ENCODE peak calls at places on chromosomes 12 and 14, in nine cellular contexts. N is psoas muscle, P is uterus, C is cardiac muscle cell, U is OCI-LY7, D is IMR-90, Z is upper lobe of left lung, I is tibial nerve, S is DND-41. O is an unnamed sample. For H3K4me1, H3K36me3 and H3K9me3, the result is how much of the 10 kb centered on the place peaks cover.

GRCh38 chr14:38549549-38549948 is 293.7 kb upstream of the CLEC14A start:
- DNase-seq in N (no peak), P (no peak), C (no peak), U (no peak), D (no peak), Z (no peak), I (no peak), S (no peak), O (no peak)

GRCh38 chr12:133202493-133203343 is 21.4 kb downstream of the ZNF268 start:
- DNase-seq in N (no peak), P (no peak), C (no peak), U (peak), D (no peak), Z (no peak), I (no peak), S (no peak), O (no peak)

GRCh38 chr12:38771871-38772270 is 133.5 kb downstream of the CPNE8 start:
- DNase-seq in N (no peak), P (no peak), C (peak), U (no peak), D (no peak), Z (no peak), I (no peak), S (peak), O (peak)

GRCh38 chr14:92668266-92668973 is 80.0 kb downstream of the LGMN start:
- DNase-seq in N (no peak), P (no peak), C (no peak), U (no peak), D (no peak), Z (no peak), I (no peak), S (no peak), O (no peak)

GRCh38 chr12:63068857-63069442 is 82.1 kb downstream of the AVPR1A start:
- DNase-seq in N (no peak), P (peak), C (peak), U (peak), D (peak), Z (no peak), I (no peak), S (peak), O (no peak)

GRCh38 chr14:49982082-49982481 is 89.2 kb downstream of the ARF6 start:
- DNase-seq in N (no peak), P (no peak), C (peak), U (no peak), D (peak), Z (no peak), I (no peak), S (no peak), O (no peak)

GRCh38 chr12:88388566-88389269 is 191.6 kb downstream of the KITLG start:
- DNase-seq in N (no peak), P (no peak), C (peak), U (no peak), D (peak), Z (no peak), I (no peak), S (no peak), O (no peak)

GRCh38 chr14:103890836-103891666 is 37.2 kb upstream of the TDRD9 start:
- DNase-seq in N (no peak), P (no peak), C (no peak), U (no peak), D (no peak), Z (no peak), I (no peak), S (no peak), O (no peak)

GRCh38 chr12:24890048-24890447 is 58.9 kb downstream of the BCAT1 start:
- DNase-seq in N (no peak), P (no peak), C (no peak), U (no peak), D (no peak), Z (no peak), I (no peak), S (no peak), O (no peak)

GRCh38 chr12:115132145-115132544 is 448.2 kb upstream of the TBX3 start:
- DNase-seq in N (no peak), P (no peak), C (peak), U (no peak), D (no peak), Z (no peak), I (no peak), S (no peak), O (no peak)

GRCh38 chr14:92637228-92637627 is 111.2 kb downstream of the LGMN start:
- DNase-seq in N (no peak), P (no peak), C (peak), U (no peak), D (peak), Z (no peak), I (no peak), S (no peak), O (no peak)

GRCh38 chr14:100096656-100097055 is 31.4 kb downstream of the EVL start:
- DNase-seq in N (no peak), P (no peak), C (peak), U (no peak), D (peak), Z (no peak), I (no peak), S (no peak), O (no peak)

GRCh38 chr12:129772463-129773169 is 131.2 kb downstream of the TMEM132D start:
- DNase-seq in N (no peak), P (no peak), C (no peak), U (no peak), D (no peak), Z (no peak), I (no peak), S (no peak), O (no peak)

GRCh38 chr12:6276936-6277615 is 33.4 kb upstream of the PLEKHG6 start:
- DNase-seq in N (no peak), P (no peak), C (no peak), U (no peak), D (no peak), Z (no peak), I (no peak), S (no peak), O (no peak)

GRCh38 chr12:6167327-6168280 is 32.6 kb upstream of the CD9 start:
- DNase-seq in N (peak), P (peak), C (peak), U (no peak), D (peak), Z (peak), I (no peak), S (no peak), O (peak)

GRCh38 chr14:100105357-100106169 is 40.3 kb downstream of the EVL start:
- DNase-seq in N (no peak), P (no peak), C (no peak), U (no peak), D (no peak), Z (peak), I (no peak), S (no peak), O (no peak)

GRCh38 chr12:112833272-112833671 is 41.7 kb downstream of the RPH3A start:
- DNase-seq in N (no peak), P (no peak), C (no peak), U (no peak), D (no peak), Z (no peak), I (no peak), S (no peak), O (no peak)

GRCh38 chr14:96001866-96002510 is 37.2 kb upstream of the C14orf132 start:
- DNase-seq in N (no peak), P (no peak), C (no peak), U (no peak), D (peak), Z (no peak), I (no peak), S (no peak), O (no peak)

GRCh38 chr12:67271976-67272375 is 2.8 kb downstream of the CAND1 start:
- DNase-seq in N (no peak), P (no peak), C (no peak), U (no peak), D (peak), Z (no peak), I (no peak), S (no peak), O (no peak)
- H3K4me1 ChIP-seq in N (half or more), P (under half), C (under half), U (under half), D (under half), Z (under half), I (under half), S (under half), O (half or more)

GRCh38 chr12:120101182-120101581 is 15.4 kb downstream of the RAB35 start:
- DNase-seq in N (no peak), P (no peak), C (no peak), U (no peak), D (no peak), Z (no peak), I (no peak), S (no peak), O (no peak)
- H3K36me3 ChIP-seq in N (under half), P (under half), C (under half), U (half or more), D (half or more), Z (half or more), I (under half), S (half or more), O (half or more)

GRCh38 chr14:29064305-29064704 is 297.7 kb downstream of the FOXG1 start:
- DNase-seq in N (no peak), P (no peak), C (no peak), U (no peak), D (no peak), Z (no peak), I (no peak), S (no peak), O (no peak)
- H3K9me3 ChIP-seq in N (under half), P (under half), C (under half), U (under half), D (under half), Z (under half), I (under half), S (under half), O (under half)

GRCh38 chr12:2075558-2076195 is 22.9 kb downstream of the CACNA1C start:
- DNase-seq in N (no peak), P (no peak), C (no peak), U (no peak), D (no peak), Z (no peak), I (no peak), S (no peak), O (no peak)

GRCh38 chr12:2074792-2075191 is 22.0 kb downstream of the CACNA1C start:
- DNase-seq in N (no peak), P (no peak), C (no peak), U (no peak), D (no peak), Z (no peak), I (no peak), S (no peak), O (no peak)

GRCh38 chr12:2076728-2077127 is 23.9 kb downstream of the CACNA1C start:
- DNase-seq in N (no peak), P (no peak), C (no peak), U (no peak), D (no peak), Z (no peak), I (no peak), S (no peak), O (no peak)

GRCh38 chr12:2080604-2081003 is 27.8 kb downstream of the CACNA1C start:
- DNase-seq in N (no peak), P (no peak), C (no peak), U (no peak), D (no peak), Z (no peak), I (no peak), S (no peak), O (no peak)

DNA sequence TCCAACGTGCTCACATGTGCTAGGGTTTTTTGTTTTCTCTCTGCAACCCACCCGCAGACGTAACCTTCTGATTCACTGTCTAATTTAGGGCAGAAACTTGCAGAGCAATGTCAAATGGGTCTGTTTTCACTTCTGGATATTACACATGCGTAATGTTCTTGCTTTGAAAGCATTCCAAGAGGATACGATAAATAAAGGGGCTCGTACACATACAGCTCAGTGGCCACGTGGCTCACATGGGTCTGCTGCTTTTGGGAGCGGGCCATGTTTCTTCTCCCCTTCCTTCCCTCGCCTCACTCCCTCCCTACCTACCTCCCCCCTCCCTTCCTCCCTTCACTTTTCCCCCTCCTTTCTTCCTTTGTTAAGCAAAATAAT is 23.4 kb downstream of the CACNA1C start:
- DNase-seq in N (no peak), P (peak), C (peak), U (no peak), D (peak), Z (no peak), I (no peak), S (no peak), O (no peak)
- H3K4me1 ChIP-seq in N (under half), P (under half), C (under half), U (under half), D (under half), Z (under half), I (under half), S (under half), O (under half)

GRCh38 chr12:48070033-48070432 is 35.8 kb downstream of the SENP1 start:
- DNase-seq in N (no peak), P (no peak), C (no peak), U (no peak), D (no peak), Z (no peak), I (no peak), S (no peak), O (no peak)

GRCh38 chr12:48074266-48074665 is 31.6 kb downstream of the SENP1 start:
- DNase-seq in N (no peak), P (no peak), C (no peak), U (no peak), D (no peak), Z (no peak), I (no peak), S (no peak), O (no peak)

GRCh38 chr12:48070731-48071130 is 35.1 kb downstream of the SENP1 start:
- DNase-seq in N (no peak), P (no peak), C (no peak), U (no peak), D (no peak), Z (no peak), I (no peak), S (no peak), O (no peak)

GRCh38 chr12:48072266-48072665 is 33.6 kb downstream of the SENP1 start:
- DNase-seq in N (no peak), P (no peak), C (no peak), U (no peak), D (no peak), Z (no peak), I (no peak), S (no peak), O (no peak)

DNA sequence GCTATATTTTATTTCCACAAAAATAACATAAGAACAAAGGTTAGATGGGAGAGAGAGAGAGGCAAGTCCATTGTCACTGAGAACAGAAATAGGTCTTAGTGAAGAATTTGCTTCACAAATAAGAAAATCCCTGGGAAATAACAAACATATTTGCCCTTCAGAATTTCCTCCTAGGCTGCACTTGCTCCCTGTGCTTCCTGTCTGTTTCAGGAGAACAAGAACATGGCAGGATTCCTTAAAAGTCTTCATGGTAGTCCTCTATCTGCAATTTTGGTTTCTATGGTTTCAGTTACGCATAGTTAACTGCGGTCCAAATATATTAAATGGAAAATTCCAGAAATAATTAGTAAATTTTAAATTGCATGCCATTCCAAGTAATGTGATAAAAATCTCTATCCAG is 34.1 kb downstream of the SENP1 start:
- DNase-seq in N (no peak), P (no peak), C (no peak), U (no peak), D (no peak), Z (no peak), I (no peak), S (no peak), O (no peak)
- H3K36me3 ChIP-seq in N (under half), P (under half), C (under half), U (half or more), D (under half), Z (under half), I (under half), S (half or more), O (half or more)

GRCh38 chr14:52266782-52267181 is 716 bp upstream of the PTGDR start:
- DNase-seq in N (no peak), P (no peak), C (peak), U (no peak), D (no peak), Z (no peak), I (no peak), S (no peak), O (no peak)

GRCh38 chr14:52269100-52269499 is 1.6 kb downstream of the PTGDR start:
- DNase-seq in N (no peak), P (no peak), C (no peak), U (no peak), D (no peak), Z (no peak), I (no peak), S (no peak), O (no peak)

GRCh38 chr14:52266179-52266578 is 1.3 kb upstream of the PTGDR start:
- DNase-seq in N (peak), P (peak), C (peak), U (no peak), D (peak), Z (no peak), I (peak), S (no peak), O (no peak)

GRCh38 chr14:52268191-52269061 is 928 bp downstream of the PTGDR start:
- DNase-seq in N (peak), P (no peak), C (peak), U (no peak), D (peak), Z (no peak), I (no peak), S (no peak), O (peak)

GRCh38 chr14:52267501-52268190 is at the start of gene PTGDR:
- DNase-seq in N (peak), P (no peak), C (peak), U (no peak), D (no peak), Z (peak), I (no peak), S (no peak), O (no peak)
- H3K9me3 ChIP-seq in N (under half), P (under half), C (under half), U (under half), D (under half), Z (under half), I (under half), S (under half), O (under half)

DNA sequence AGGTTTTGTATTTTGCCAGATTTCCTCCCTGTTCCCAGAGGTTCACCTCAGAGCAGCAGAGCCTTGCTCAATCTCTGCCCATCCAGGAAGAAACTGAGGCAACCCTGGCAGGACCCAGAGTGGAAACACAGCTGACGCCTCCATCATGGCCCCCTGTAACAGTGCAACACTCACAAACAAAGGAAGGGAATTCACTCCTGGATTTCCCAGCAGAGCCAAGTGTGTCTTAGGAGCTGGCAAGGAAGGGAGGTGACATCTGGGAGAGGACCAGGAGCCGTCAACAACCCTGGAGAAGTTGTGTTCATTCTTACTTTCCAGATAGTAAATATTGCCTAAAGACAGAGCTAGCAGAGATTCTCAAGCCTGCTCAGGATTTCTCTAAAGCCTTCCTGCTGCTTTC is 73.7 kb downstream of the IRF2BPL start:
- DNase-seq in N (no peak), P (no peak), C (peak), U (no peak), D (no peak), Z (no peak), I (no peak), S (no peak), O (no peak)
- H3K4me1 ChIP-seq in N (half or more), P (under half), C (under half), U (under half), D (under half), Z (half or more), I (half or more), S (under half), O (half or more)

DNA sequence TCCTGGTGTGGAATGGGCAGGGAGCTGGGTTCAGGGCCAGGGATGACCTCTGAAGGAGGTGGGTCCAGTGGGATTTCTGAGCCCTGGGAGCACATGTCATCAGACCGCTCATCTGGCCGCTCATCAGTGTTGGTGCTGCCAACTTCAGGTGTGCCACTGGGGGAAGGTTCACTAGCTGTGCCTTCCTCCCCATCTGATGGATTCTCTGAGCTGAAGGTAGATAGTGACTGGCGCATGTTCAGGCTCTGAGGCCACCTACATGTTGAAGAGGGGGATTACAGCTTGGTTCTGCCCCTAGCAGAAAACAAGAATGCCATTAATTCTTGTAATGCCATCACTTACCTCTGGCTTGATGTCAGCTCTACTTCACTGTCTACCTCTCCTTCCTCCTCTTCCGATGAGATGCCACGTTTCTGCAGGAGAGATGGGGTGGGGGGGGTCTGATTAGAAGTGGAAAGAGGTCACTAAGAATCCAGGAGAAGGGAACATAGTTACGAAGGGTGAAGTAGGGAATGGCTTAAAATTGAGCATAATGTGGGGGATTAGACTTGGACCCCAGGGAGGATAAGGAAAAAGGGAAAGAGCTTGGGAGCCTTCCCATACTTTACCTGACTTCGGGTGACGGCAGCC is 17.2 kb downstream of the MAP3K12 start:
- DNase-seq in N (no peak), P (no peak), C (peak), U (peak), D (no peak), Z (no peak), I (no peak), S (peak), O (peak)
- H3K36me3 ChIP-seq in N (under half), P (under half), C (half or more), U (half or more), D (half or more), Z (half or more), I (under half), S (half or more), O (half or more)

GRCh38 chr14:106051790-106052189 is 525.4 kb downstream of the TMEM121 start:
- DNase-seq in N (no peak), P (no peak), C (no peak), U (no peak), D (no peak), Z (no peak), I (no peak), S (no peak), O (no peak)
- H3K9me3 ChIP-seq in N (under half), P (under half), C (under half), U (under half), D (under half), Z (under half), I (under half), S (under half), O (under half)

GRCh38 chr12:131873293-131873692 is 21.1 kb upstream of the ULK1 start:
- DNase-seq in N (no peak), P (no peak), C (no peak), U (no peak), D (no peak), Z (no peak), I (no peak), S (no peak), O (no peak)
- H3K4me1 ChIP-seq in N (under half), P (under half), C (under half), U (under half), D (under half), Z (under half), I (under half), S (under half), O (under half)

O was measured in CD4-positive, CD25-positive, alpha-beta regulatory T cell.